ENCODE peak calls at places on chromosomes 7 and 10, in five cellular contexts. One of them, this sample, is unnamed.

GRCh38 chr7:78296689-78297371 is 498.3 kb downstream of the PHTF2 start:
- DNase-seq in breast epithelium: no peak
- DNase-seq in sigmoid colon: no peak
- DNase-seq in transverse colon: peak
- DNase-seq in suprapubic skin: no peak
- DNase-seq in this sample: no peak

GRCh38 chr7:7122033-7122478 is 60.3 kb upstream of the C1GALT1 start:
- DNase-seq in breast epithelium: no peak
- DNase-seq in sigmoid colon: no peak
- DNase-seq in transverse colon: no peak
- DNase-seq in suprapubic skin: no peak
- DNase-seq in this sample: no peak

GRCh38 chr7:16347461-16348192 is 73.7 kb downstream of the CRPPA start:
- DNase-seq in breast epithelium: no peak
- DNase-seq in sigmoid colon: no peak
- DNase-seq in transverse colon: no peak
- DNase-seq in suprapubic skin: no peak
- DNase-seq in this sample: no peak

GRCh38 chr7:142871260-142872105 is 14.1 kb downstream of the TRPV6 start:
- DNase-seq in breast epithelium: peak
- DNase-seq in sigmoid colon: no peak
- DNase-seq in transverse colon: no peak
- DNase-seq in suprapubic skin: no peak
- DNase-seq in this sample: no peak

GRCh38 chr10:23171232-23171876 is 20.8 kb upstream of the PTF1A start:
- DNase-seq in breast epithelium: no peak
- DNase-seq in sigmoid colon: no peak
- DNase-seq in transverse colon: no peak
- DNase-seq in suprapubic skin: no peak
- DNase-seq in this sample: no peak

GRCh38 chr7:29449569-29450260 is 113.9 kb upstream of the PRR15 start:
- DNase-seq in breast epithelium: no peak
- DNase-seq in sigmoid colon: no peak
- DNase-seq in transverse colon: no peak
- DNase-seq in suprapubic skin: no peak
- DNase-seq in this sample: no peak

GRCh38 chr10:4023997-4024396 is 239.0 kb upstream of the KLF6 start:
- DNase-seq in breast epithelium: no peak
- DNase-seq in sigmoid colon: no peak
- DNase-seq in transverse colon: no peak
- DNase-seq in suprapubic skin: no peak
- DNase-seq in this sample: no peak

GRCh38 chr7:137990251-137990901 is 11.5 kb downstream of the CREB3L2 start:
- DNase-seq in breast epithelium: no peak
- DNase-seq in sigmoid colon: no peak
- DNase-seq in transverse colon: no peak
- DNase-seq in suprapubic skin: no peak
- DNase-seq in this sample: no peak

GRCh38 chr10:132382231-132382922 is 14.6 kb upstream of the PWWP2B start:
- DNase-seq in breast epithelium: no peak
- DNase-seq in sigmoid colon: peak
- DNase-seq in transverse colon: peak
- DNase-seq in suprapubic skin: peak
- DNase-seq in this sample: peak

GRCh38 chr7:47337531-47337930 is 244.4 kb downstream of the TNS3 start:
- DNase-seq in breast epithelium: peak
- DNase-seq in sigmoid colon: no peak
- DNase-seq in transverse colon: no peak
- DNase-seq in suprapubic skin: no peak
- DNase-seq in this sample: peak

GRCh38 chr10:117399341-117400196 is 24.3 kb upstream of the PDZD8 start:
- DNase-seq in breast epithelium: no peak
- DNase-seq in sigmoid colon: no peak
- DNase-seq in transverse colon: no peak
- DNase-seq in suprapubic skin: no peak
- DNase-seq in this sample: no peak

GRCh38 chr10:102450124-102450373 is 1.3 kb downstream of the C10orf95 start:
- DNase-seq in breast epithelium: no peak
- DNase-seq in sigmoid colon: no peak
- DNase-seq in transverse colon: no peak
- DNase-seq in suprapubic skin: no peak
- DNase-seq in this sample: no peak
- TF ChIP-seq POLR2A in breast epithelium: no peak
- TF ChIP-seq POLR2A in sigmoid colon: no peak
- TF ChIP-seq POLR2A in transverse colon: peak
- TF ChIP-seq POLR2A in suprapubic skin: no peak
- TF ChIP-seq POLR2A in this sample: peak

DNA sequence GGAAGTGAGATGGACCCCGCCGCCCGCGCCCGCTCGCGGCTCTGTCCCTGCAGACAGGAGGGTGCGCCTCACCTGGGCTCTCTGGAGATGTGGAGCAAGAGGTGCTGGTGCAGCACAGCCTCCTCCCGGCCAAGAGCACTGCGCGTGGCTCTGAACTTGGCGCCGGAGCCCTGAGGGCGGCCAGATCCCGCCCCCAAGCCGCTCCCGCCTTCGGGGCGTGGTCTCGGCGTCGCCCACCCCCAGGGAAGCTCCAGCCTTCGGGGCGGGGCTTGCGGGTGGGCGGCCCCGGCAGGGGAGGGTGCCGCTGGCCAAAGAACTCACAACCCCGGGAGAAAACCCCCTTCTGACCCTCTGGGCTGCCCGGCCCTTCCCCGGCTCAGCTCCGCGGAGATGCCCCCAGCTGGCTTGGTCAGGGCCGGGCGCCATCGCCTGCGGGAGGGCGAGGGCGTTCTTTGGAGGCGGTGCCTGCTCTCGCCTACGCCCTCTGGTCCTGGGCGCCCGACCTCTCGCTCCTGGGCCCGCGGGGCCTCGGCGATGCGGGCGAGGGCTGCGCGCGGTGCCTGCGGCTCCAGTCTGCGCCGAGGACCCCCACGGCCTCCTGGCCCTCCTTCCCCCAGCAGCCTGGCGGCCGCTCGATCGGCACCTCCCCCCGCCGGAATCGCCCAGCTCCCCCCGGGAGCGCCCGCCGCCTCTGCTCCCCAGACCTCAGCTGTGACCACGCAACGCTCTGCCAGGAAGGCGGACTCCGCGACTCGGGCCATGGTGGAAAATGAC is at the start of gene ZNF488:
- DNase-seq in breast epithelium: peak
- DNase-seq in sigmoid colon: peak
- DNase-seq in transverse colon: peak
- DNase-seq in suprapubic skin: peak
- DNase-seq in this sample: peak
- TF ChIP-seq POLR2AphosphoS5 in breast epithelium: no peak
- TF ChIP-seq POLR2AphosphoS5 in sigmoid colon: no peak
- TF ChIP-seq POLR2AphosphoS5 in transverse colon: no peak
- TF ChIP-seq POLR2AphosphoS5 in suprapubic skin: no peak
- TF ChIP-seq POLR2AphosphoS5 in this sample: peak

DNA sequence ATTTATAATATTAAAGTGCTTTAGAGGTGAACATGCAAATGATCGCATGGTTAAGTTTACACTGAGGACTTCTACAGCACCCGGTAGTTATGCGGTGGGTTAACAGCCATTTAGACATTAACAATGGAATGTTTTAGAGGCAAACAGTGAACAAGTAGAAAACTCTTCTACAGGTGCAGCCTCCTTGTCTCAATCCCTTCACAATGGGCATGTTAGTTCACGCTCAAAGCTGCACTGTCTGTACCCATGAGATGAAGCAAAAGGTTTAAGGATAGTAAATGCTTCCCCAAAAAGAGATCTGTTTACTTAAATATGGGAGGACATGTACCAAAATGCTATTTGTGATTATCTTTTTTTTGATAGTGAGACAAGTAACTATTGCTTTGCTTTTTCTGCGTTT is 25.1 kb downstream of the PUS7 start:
- DNase-seq in breast epithelium: no peak
- DNase-seq in sigmoid colon: no peak
- DNase-seq in transverse colon: no peak
- DNase-seq in suprapubic skin: no peak
- DNase-seq in this sample: no peak
- H3K4me3 ChIP-seq in breast epithelium: no peak
- H3K4me3 ChIP-seq in sigmoid colon: no peak
- H3K4me3 ChIP-seq in transverse colon: no peak
- H3K4me3 ChIP-seq in suprapubic skin: no peak
- H3K4me3 ChIP-seq in this sample: no peak

DNA sequence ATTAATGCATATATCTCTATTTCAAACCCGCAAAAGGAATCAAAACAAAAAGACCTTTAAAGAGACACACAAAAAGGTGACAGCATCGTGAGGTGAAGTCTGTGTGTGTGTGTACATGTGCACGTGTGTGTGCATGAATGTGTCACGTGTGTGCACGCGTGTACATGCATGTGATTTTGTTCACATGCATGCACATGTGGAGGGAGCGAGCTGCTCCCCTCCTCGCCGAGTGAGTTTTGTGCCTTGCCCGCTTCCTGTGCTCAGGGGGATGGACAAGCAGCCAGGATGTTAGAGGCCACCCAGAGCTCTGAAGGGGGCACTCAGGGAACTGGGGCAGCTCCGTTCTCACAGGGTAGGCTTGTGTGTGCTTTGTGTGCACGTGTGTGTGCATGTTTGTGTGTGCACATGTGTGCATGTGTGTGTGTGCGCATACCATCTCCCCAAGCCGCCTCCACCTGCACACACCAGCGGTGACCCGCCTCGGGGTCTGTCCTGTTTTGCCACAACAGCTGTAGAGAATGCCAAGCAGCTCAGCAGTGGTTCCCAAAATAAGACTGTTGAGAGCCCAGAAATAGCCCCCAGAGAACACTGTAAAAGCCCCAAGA is 191.2 kb downstream of the PTPRN2 start:
- DNase-seq in breast epithelium: no peak
- DNase-seq in sigmoid colon: no peak
- DNase-seq in transverse colon: no peak
- DNase-seq in suprapubic skin: no peak
- DNase-seq in this sample: peak
- TF ChIP-seq POLR2A in breast epithelium: no peak
- TF ChIP-seq POLR2A in sigmoid colon: no peak
- TF ChIP-seq POLR2A in transverse colon: no peak
- TF ChIP-seq POLR2A in suprapubic skin: no peak
- TF ChIP-seq POLR2A in this sample: no peak

GRCh38 chr10:124639206-124639605 is 105.0 kb downstream of the FAM53B start:
- DNase-seq in breast epithelium: no peak
- DNase-seq in sigmoid colon: no peak
- DNase-seq in transverse colon: no peak
- DNase-seq in suprapubic skin: no peak
- DNase-seq in this sample: peak

GRCh38 chr10:124637746-124638145 is 106.4 kb downstream of the FAM53B start:
- DNase-seq in breast epithelium: no peak
- DNase-seq in sigmoid colon: no peak
- DNase-seq in transverse colon: no peak
- DNase-seq in suprapubic skin: no peak
- DNase-seq in this sample: peak

GRCh38 chr10:124639646-124640045 is 104.5 kb downstream of the FAM53B start:
- DNase-seq in breast epithelium: no peak
- DNase-seq in sigmoid colon: no peak
- DNase-seq in transverse colon: no peak
- DNase-seq in suprapubic skin: no peak
- DNase-seq in this sample: peak

GRCh38 chr10:124637091-124637700 is 107.0 kb downstream of the FAM53B start:
- DNase-seq in breast epithelium: no peak
- DNase-seq in sigmoid colon: no peak
- DNase-seq in transverse colon: no peak
- DNase-seq in suprapubic skin: no peak
- DNase-seq in this sample: peak

DNA sequence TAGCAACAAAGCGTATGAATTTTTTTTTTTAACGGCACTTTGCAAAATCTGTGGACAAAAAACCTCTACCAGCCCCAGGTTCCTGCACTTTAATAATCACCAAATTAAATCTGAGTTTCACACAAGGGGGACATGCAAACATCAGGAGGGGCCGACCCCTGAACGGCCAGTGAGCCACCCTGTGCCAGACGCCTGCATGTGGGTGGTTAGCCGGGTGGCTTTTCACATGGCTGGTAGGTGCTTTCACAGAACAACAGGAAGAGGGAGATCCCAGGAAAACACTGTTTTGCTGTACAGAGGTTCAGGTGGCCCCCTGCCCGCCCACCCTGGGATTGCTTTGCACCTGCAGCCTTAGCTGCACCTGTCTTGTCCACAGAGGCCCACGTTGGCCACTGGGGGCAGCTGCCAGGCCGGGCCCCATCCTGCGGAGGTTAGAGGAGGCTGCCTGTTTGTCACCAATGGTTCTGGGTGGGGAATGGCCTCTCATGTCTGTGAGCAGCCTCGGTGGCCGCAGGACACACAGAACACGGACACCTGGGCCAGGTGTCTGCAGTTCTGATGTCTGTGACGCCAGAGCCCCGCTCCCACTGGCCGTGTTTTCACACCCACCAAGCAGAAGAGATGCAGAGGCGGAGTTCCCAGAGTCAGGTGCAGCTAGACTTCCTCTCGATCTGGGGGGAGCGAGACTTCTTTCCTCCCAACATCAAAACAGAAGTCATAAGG is 107.7 kb downstream of the FAM53B start:
- DNase-seq in breast epithelium: no peak
- DNase-seq in sigmoid colon: no peak
- DNase-seq in transverse colon: no peak
- DNase-seq in suprapubic skin: no peak
- DNase-seq in this sample: peak
- TF ChIP-seq POLR2AphosphoS5 in breast epithelium: no peak
- TF ChIP-seq POLR2AphosphoS5 in sigmoid colon: no peak
- TF ChIP-seq POLR2AphosphoS5 in transverse colon: no peak
- TF ChIP-seq POLR2AphosphoS5 in suprapubic skin: no peak
- TF ChIP-seq POLR2AphosphoS5 in this sample: peak

GRCh38 chr7:18497800-18498199 is 2.3 kb downstream of the HDAC9 start:
- DNase-seq in breast epithelium: no peak
- DNase-seq in sigmoid colon: no peak
- DNase-seq in transverse colon: no peak
- DNase-seq in suprapubic skin: no peak
- DNase-seq in this sample: no peak

GRCh38 chr7:18495412-18496335 is at the start of gene HDAC9:
- DNase-seq in breast epithelium: no peak
- DNase-seq in sigmoid colon: no peak
- DNase-seq in transverse colon: peak
- DNase-seq in suprapubic skin: no peak
- DNase-seq in this sample: peak

GRCh38 chr7:18496336-18496700 is 769 bp downstream of the HDAC9 start:
- DNase-seq in breast epithelium: no peak
- DNase-seq in sigmoid colon: no peak
- DNase-seq in transverse colon: no peak
- DNase-seq in suprapubic skin: no peak
- DNase-seq in this sample: no peak

GRCh38 chr7:18497082-18497481 is 1.5 kb downstream of the HDAC9 start:
- DNase-seq in breast epithelium: no peak
- DNase-seq in sigmoid colon: no peak
- DNase-seq in transverse colon: no peak
- DNase-seq in suprapubic skin: no peak
- DNase-seq in this sample: no peak

GRCh38 chr7:18494821-18495408 is 634 bp upstream of the HDAC9 start:
- DNase-seq in breast epithelium: no peak
- DNase-seq in sigmoid colon: no peak
- DNase-seq in transverse colon: no peak
- DNase-seq in suprapubic skin: no peak
- DNase-seq in this sample: no peak
- H3K4me3 ChIP-seq in breast epithelium: peak
- H3K4me3 ChIP-seq in sigmoid colon: no peak
- H3K4me3 ChIP-seq in transverse colon: peak
- H3K4me3 ChIP-seq in suprapubic skin: peak
- H3K4me3 ChIP-seq in this sample: peak